ENCODE peak calls at places on chromosomes 1 and 21, in six cellular contexts. D is GM23248, M is SK-N-SH, W is HCT116, B is PC-3, Y is Karpas-422. V is an unnamed sample.
A peak's percentile ranks its signal among the peaks of the same experiment; 100 is the strongest.

GRCh38 chr1:204188959-204189639 is 7.2 kb downstream of the KISS1 start:
- DNase-seq in M (peak; percentile 67), B (no peak), W (no peak), D (no peak), Y (no peak), V (no peak)

GRCh38 chr1:7893529-7894180 is 40.8 kb upstream of the UTS2 start:
- DNase-seq in W (no peak), D (peak; percentile 90), B (peak; percentile 93), M (no peak), Y (no peak), V (no peak)

GRCh38 chr1:30452170-30452569 is 271.2 kb downstream of the MATN1 start:
- DNase-seq in W (no peak), Y (no peak), B (no peak), M (no peak), D (no peak), V (no peak)

GRCh38 chr1:197980457-197980856 is 63.3 kb downstream of the LHX9 start:
- DNase-seq in W (no peak), D (no peak), Y (no peak), B (no peak), M (no peak), V (no peak)

GRCh38 chr1:48916121-48917069 is 139.7 kb upstream of the BEND5 start:
- DNase-seq in D (peak; percentile 81), Y (peak; percentile 66), W (peak; percentile 8), M (peak; percentile 63), B (peak; percentile 78), V (peak; percentile 45)

GRCh38 chr1:234780531-234781162 is 170.7 kb upstream of the IRF2BP2 start:
- DNase-seq in Y (peak; percentile 45), W (no peak), M (no peak), D (no peak), B (no peak), V (no peak)

GRCh38 chr1:216562383-216562782 is 139.1 kb upstream of the USH2A start:
- DNase-seq in M (no peak), Y (no peak), W (no peak), B (peak; percentile 24), D (no peak), V (no peak)

GRCh38 chr1:61287734-61288133 is 205.4 kb downstream of the NFIA start:
- DNase-seq in M (no peak), Y (no peak), B (peak; percentile 95), D (peak; percentile 74), W (peak; percentile 24), V (no peak)

GRCh38 chr1:43545686-43546387 is 15.2 kb downstream of the PTPRF start:
- DNase-seq in W (no peak), Y (peak; percentile 55), M (peak; percentile 84), B (peak; percentile 41), D (peak; percentile 44), V (peak; percentile 55)

GRCh38 chr1:112298558-112298957 is 97.5 kb upstream of the CTTNBP2NL start:
- DNase-seq in W (peak; percentile 48), M (peak; percentile 42), B (peak; percentile 73), Y (peak; percentile 83), D (peak; percentile 68), V (peak; percentile 25)

GRCh38 chr1:202713110-202713509 is 2.9 kb upstream of the SYT2 start:
- DNase-seq in Y (no peak), B (peak; percentile 78), D (no peak), W (no peak), M (no peak), V (no peak)

GRCh38 chr21:32261929-32262328 is 16.9 kb downstream of the MIS18A start:
- DNase-seq in D (no peak), B (no peak), Y (no peak), M (no peak), W (no peak), V (no peak)

GRCh38 chr1:231808990-231809389 is 182.4 kb downstream of the DISC1 start:
- DNase-seq in D (peak; percentile 94), B (peak; percentile 95), Y (no peak), W (no peak), M (no peak), V (no peak)

GRCh38 chr1:108533351-108534083 is 26.4 kb upstream of the EEIG2 start:
- DNase-seq in M (no peak), W (no peak), Y (no peak), D (no peak), B (peak; percentile 59), V (no peak)

GRCh38 chr1:47814592-47815436 is 182.4 kb downstream of the TRABD2B start:
- DNase-seq in Y (no peak), B (no peak), W (no peak), D (no peak), M (no peak), V (no peak)

GRCh38 chr1:53704304-53704703 is 34.7 kb downstream of the GLIS1 start:
- DNase-seq in M (no peak), W (no peak), Y (no peak), B (no peak), D (no peak), V (no peak)

GRCh38 chr1:93025572-93025971 is 53.5 kb upstream of the MTF2 start:
- DNase-seq in W (no peak), D (no peak), Y (no peak), B (no peak), M (no peak), V (no peak)

GRCh38 chr1:81801834-81802531 is 1.2 kb downstream of the ADGRL2 start:
- DNase-seq in B (no peak), W (no peak), D (peak; percentile 86), M (peak; percentile 60), Y (no peak), V (peak; percentile 32)

GRCh38 chr1:223133824-223134435 is 9.1 kb downstream of the TLR5 start:
- DNase-seq in D (peak; percentile 89), M (peak; percentile 93), W (peak; percentile 74), B (peak; percentile 94), Y (peak; percentile 91), V (peak; percentile 81)

GRCh38 chr1:202315576-202316168 is 26.1 kb downstream of the UBE2T start:
- DNase-seq in B (peak; percentile 73), Y (peak; percentile 89), M (peak; percentile 86), W (peak; percentile 59), D (peak; percentile 80), V (peak; percentile 85)

GRCh38 chr1:203368624-203369451 is 17.9 kb upstream of the FMOD start:
- DNase-seq in D (peak; percentile 87), Y (no peak), B (peak; percentile 14), W (no peak), M (no peak), V (peak; percentile 5)

GRCh38 chr1:159171688-159172501 is 480 bp downstream of the CADM3 start:
- DNase-seq in D (no peak), M (no peak), Y (no peak), B (no peak), W (no peak), V (no peak)

GRCh38 chr1:11730429-11730861 is 5.5 kb upstream of the AGTRAP start:
- DNase-seq in W (no peak), Y (peak; percentile 68), D (peak; percentile 77), B (peak; percentile 31), M (no peak), V (peak; percentile 74)
- H3K9ac ChIP-seq in W (no peak overlapping the region), Y (peak overlapping the region; percentile 52), D (peak overlapping the region; percentile 56), B (no peak overlapping the region), M (no peak overlapping the region), V (peak overlapping the region; percentile 36)

GRCh38 chr1:181608951-181609350 is 125.6 kb downstream of the CACNA1E start:
- DNase-seq in B (no peak), W (no peak), Y (no peak), D (no peak), M (no peak), V (no peak)

GRCh38 chr1:181604482-181604881 is 121.2 kb downstream of the CACNA1E start:
- DNase-seq in B (no peak), M (no peak), D (no peak), Y (no peak), W (no peak), V (no peak)

GRCh38 chr1:181608386-181608785 is 125.1 kb downstream of the CACNA1E start:
- DNase-seq in D (no peak), B (no peak), Y (no peak), W (no peak), M (no peak), V (no peak)

GRCh38 chr1:181603735-181604410 is 120.6 kb downstream of the CACNA1E start:
- DNase-seq in Y (no peak), D (no peak), W (no peak), M (no peak), B (no peak), V (no peak)

DNA sequence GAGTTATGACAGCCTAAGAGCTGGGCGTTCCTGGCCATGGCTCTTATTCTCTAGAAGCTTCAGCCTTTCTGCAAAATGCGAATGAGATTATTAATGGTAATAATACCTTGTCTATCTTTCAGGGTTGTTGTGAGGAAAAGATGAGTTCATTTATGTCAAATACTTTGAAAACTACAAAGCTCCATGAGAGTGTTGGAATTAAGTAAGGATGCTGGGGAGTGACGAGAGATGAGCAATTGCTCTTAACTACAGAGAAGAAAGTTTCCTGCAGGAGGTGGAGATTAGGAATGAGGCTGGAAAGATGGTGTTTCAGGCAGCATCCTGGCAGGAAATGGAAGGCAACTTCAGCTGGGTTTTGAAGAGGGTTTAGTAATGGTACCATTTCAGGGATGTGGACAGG is 124.2 kb downstream of the CACNA1E start:
- DNase-seq in D (no peak), W (no peak), Y (no peak), B (no peak), M (no peak), V (no peak)
- H3K9me2 ChIP-seq in D (no peaks in the 10 kb centered on the region), W (no peaks in the 10 kb centered on the region), Y (no peaks in the 10 kb centered on the region), B (no peaks in the 10 kb centered on the region), M (no peaks in the 10 kb centered on the region), V (no peaks in the 10 kb centered on the region)

DNA sequence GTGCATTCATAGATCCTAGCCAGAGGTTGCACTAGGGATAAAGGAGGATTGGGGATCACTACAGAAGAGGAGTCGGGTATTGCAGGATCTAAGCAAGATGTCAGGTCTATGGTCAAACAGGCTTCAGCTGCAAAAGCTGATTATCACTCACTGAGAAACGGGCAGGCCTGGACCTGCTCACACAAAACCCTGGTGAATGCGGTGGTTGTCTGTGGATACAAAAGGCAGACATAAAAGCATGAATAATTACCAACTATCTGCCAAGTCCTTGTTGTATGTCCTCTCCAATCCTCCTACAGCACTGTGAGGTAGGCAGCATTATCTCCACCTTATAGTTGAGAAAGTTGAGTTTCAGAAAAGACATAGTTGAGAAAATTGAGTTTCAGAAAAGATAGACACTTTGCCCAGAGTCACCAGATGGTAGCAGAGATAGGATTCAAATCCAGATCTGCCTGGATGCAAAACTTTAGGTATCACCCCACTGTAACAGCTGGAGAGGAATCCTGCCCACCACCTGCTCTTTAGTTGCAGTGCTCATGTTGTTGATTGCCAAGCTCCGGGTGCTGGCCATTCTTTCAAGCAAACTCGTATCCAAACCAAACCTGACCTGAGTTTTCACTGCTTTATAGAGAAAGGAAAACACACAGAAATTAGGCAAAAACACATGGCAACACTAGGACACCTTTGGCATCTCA is 49.6 kb upstream of the HOOK1 start:
- DNase-seq in Y (no peak), D (no peak), W (no peak), M (no peak), B (no peak), V (no peak)
- H3K9ac ChIP-seq in Y (no peak overlapping the region), D (no peak overlapping the region), W (no peak overlapping the region), M (no peak overlapping the region), B (no peak overlapping the region), V (no peak overlapping the region)

GRCh38 chr1:247266053-247266452 is 10.2 kb downstream of the VN1R5 start:
- DNase-seq in Y (no peak), B (peak; percentile 76), M (no peak), W (no peak), D (peak; percentile 26), V (no peak)

GRCh38 chr1:247273013-247273412 is 17.1 kb downstream of the VN1R5 start:
- DNase-seq in D (no peak), W (no peak), M (no peak), B (no peak), Y (no peak), V (no peak)

GRCh38 chr1:247269075-247269580 is 13.3 kb downstream of the VN1R5 start:
- DNase-seq in W (no peak), D (no peak), M (no peak), B (no peak), Y (no peak), V (no peak)

GRCh38 chr1:247270003-247270402 is 14.1 kb downstream of the VN1R5 start:
- DNase-seq in D (no peak), B (no peak), M (no peak), W (no peak), Y (no peak), V (no peak)

GRCh38 chr1:247268390-247269045 is 12.6 kb downstream of the VN1R5 start:
- DNase-seq in W (no peak), M (no peak), D (no peak), Y (no peak), B (no peak), V (no peak)
- H3K9me2 ChIP-seq in W (no peaks in the 10 kb centered on the region), M (no peaks in the 10 kb centered on the region), D (no peaks in the 10 kb centered on the region), Y (no peaks in the 10 kb centered on the region), B (no peaks in the 10 kb centered on the region), V (no peaks in the 10 kb centered on the region)